ENCODE peak calls at places on chromosomes 2 and 18, in five cellular contexts. J is stimulated activated CD4-positive, alpha-beta T cell treated with anti-CD3 and anti-CD28 coated beads, Interleukin-4, amount 100 ng/mL, for 1 hour; P is B cell; I is colonic mucosa; V is NCI-H1092. G is an unnamed sample.
A peak's percentile ranks its signal among the peaks of the same experiment; 100 is the strongest.

GRCh38 chr18:63342206-63342605 is 22.6 kb upstream of the BCL2 start:
- DNase-seq in J (peak; percentile 26), P (peak; percentile 45), I (no peak), V (no peak), G (no peak)

GRCh38 chr2:69095246-69095645 is 82.3 kb downstream of the ANTXR1 start:
- DNase-seq in J (no peak), P (no peak), I (no peak), V (no peak), G (no peak)

GRCh38 chr2:209495855-209496585 is 72.2 kb downstream of the MAP2 start:
- DNase-seq in J (no peak), P (no peak), I (no peak), V (no peak), G (no peak)

GRCh38 chr2:175414872-175415487 is 233.5 kb upstream of the ATP5MC3 start:
- DNase-seq in J (no peak), P (no peak), I (peak; percentile 36), V (peak; percentile 22), G (no peak)

GRCh38 chr2:138395565-138396306 is 105.8 kb upstream of the SPOPL start:
- DNase-seq in J (no peak), P (no peak), I (no peak), V (no peak), G (no peak)

GRCh38 chr18:5057348-5058012 is 139.6 kb downstream of the AKAIN1 start:
- DNase-seq in J (peak; percentile 37), P (peak; percentile 25), I (peak; percentile 33), V (peak; percentile 9), G (peak; percentile 27)

GRCh38 chr2:94986392-94986963 is 39.0 kb upstream of the MAL start:
- DNase-seq in J (peak; percentile 36), P (no peak), I (peak; percentile 35), V (peak; percentile 8), G (no peak)

GRCh38 chr2:101516833-101517690 is 42.1 kb upstream of the RFX8 start:
- DNase-seq in J (no peak), P (no peak), I (no peak), V (no peak), G (no peak)

GRCh38 chr2:126893606-126894005 is 5.1 kb upstream of the TEX51 start:
- DNase-seq in J (no peak), P (no peak), I (no peak), V (no peak), G (no peak)

GRCh38 chr2:23548143-23548769 is 163.3 kb downstream of the KLHL29 start:
- DNase-seq in J (no peak), P (no peak), I (no peak), V (no peak), G (no peak)

GRCh38 chr2:29632018-29632417 is 289.4 kb downstream of the ALK start:
- DNase-seq in J (no peak), P (no peak), I (no peak), V (no peak), G (no peak)

GRCh38 chr2:85951351-85952067 is 62.7 kb upstream of the ST3GAL5 start:
- DNase-seq in J (no peak), P (no peak), I (no peak), V (no peak), G (no peak)

GRCh38 chr18:13416208-13416607 is 197.6 kb downstream of the LDLRAD4 start:
- DNase-seq in J (no peak), P (no peak), I (no peak), V (no peak), G (no peak)

GRCh38 chr2:31012384-31012783 is 125.9 kb downstream of the GALNT14 start:
- DNase-seq in J (no peak), P (no peak), I (no peak), V (no peak), G (no peak)

GRCh38 chr18:24818451-24818850 is 358.0 kb downstream of the HRH4 start:
- DNase-seq in J (no peak), P (no peak), I (no peak), V (no peak), G (no peak)

GRCh38 chr2:157792345-157793052 is 83.6 kb downstream of the ACVR1 start:
- DNase-seq in J (no peak), P (no peak), I (no peak), V (no peak), G (no peak)

GRCh38 chr2:10404324-10405143 is 43.6 kb downstream of the ODC1 start:
- DNase-seq in J (no peak), P (no peak), I (no peak), V (no peak), G (no peak)

GRCh38 chr2:151946856-151947523 is 118.8 kb upstream of the ARL5A start:
- DNase-seq in J (no peak), P (peak; percentile 49), I (peak; percentile 39), V (no peak), G (no peak)

GRCh38 chr2:230925879-230926765 is 1.1 kb upstream of the GPR55 start:
- DNase-seq in J (peak; percentile 65), P (no peak), I (no peak), V (no peak), G (no peak)

GRCh38 chr2:101479328-101479727 is 4.4 kb upstream of the RFX8 start:
- DNase-seq in J (no peak), P (no peak), I (no peak), V (no peak), G (no peak)

GRCh38 chr2:162301151-162301804 is 17.2 kb downstream of the IFIH1 start:
- DNase-seq in J (peak; percentile 41), P (peak; percentile 18), I (no peak), V (peak; percentile 21), G (peak; percentile 13)

GRCh38 chr18:35436076-35436649 is 59.0 kb upstream of the ZNF396 start:
- DNase-seq in J (no peak), P (no peak), I (no peak), V (no peak), G (no peak)

G was measured in stimulated activated effector memory CD8-positive, alpha-beta T cell treated with anti-CD3 and anti-CD28 coated beads, Interleukin-12 subunit alpha, Interleukin-12 subunit beta, amount 100 ng/mL, for 72 hours.